ENCODE peak calls at places on chromosomes 5 and 9, in ten cellular contexts. J is mesenchymal stem cell; M is iPS DF 6.9; V is GM23248; H is OCI-LY7; U is thoracic aorta; Y is CD8-positive, alpha-beta memory T cell; S is heart left ventricle; K is AG04450; D is fibroblast of lung. L is an unnamed sample.

GRCh38 chr5:140072812-140073211 is 29.7 kb upstream of the NRG2 start:
- DNase-seq in H (no peak), U (no peak), J (no peak), M (no peak), K (no peak), V (no peak), S (no peak), Y (no peak), D (no peak), L (no peak)

GRCh38 chr5:58477760-58478159 is 13.5 kb upstream of the GAPT start:
- DNase-seq in D (no peak), S (no peak), U (no peak), J (no peak), H (peak; percentile 25), M (no peak), V (no peak), Y (no peak), K (no peak), L (no peak)

GRCh38 chr9:98536542-98537173 is 172.1 kb downstream of the GABBR2 start:
- DNase-seq in H (peak; percentile 5), K (no peak), V (no peak), M (peak; percentile 71), Y (no peak), S (no peak), U (no peak), J (no peak), D (no peak), L (no peak)

GRCh38 chr9:5231212-5231611 is at the start of gene INSL4:
- DNase-seq in J (no peak), U (no peak), K (no peak), V (peak; percentile 15), Y (no peak), D (no peak), H (no peak), S (no peak), M (no peak), L (no peak)

GRCh38 chr5:79193643-79194042 is 42.3 kb upstream of the JMY start:
- DNase-seq in J (no peak), S (no peak), Y (no peak), V (peak; percentile 57), U (no peak), H (no peak), D (peak; percentile 16), M (no peak), K (no peak), L (peak; percentile 41)

GRCh38 chr5:144333336-144333920 is 162.8 kb downstream of the KCTD16 start:
- DNase-seq in H (no peak), Y (no peak), J (no peak), K (no peak), S (no peak), U (no peak), M (no peak), V (peak; percentile 1), D (peak; percentile 3), L (no peak)

GRCh38 chr5:160450164-160450932 is 28.7 kb downstream of the PTTG1 start:
- DNase-seq in V (no peak), M (no peak), U (no peak), K (no peak), D (no peak), S (no peak), H (no peak), Y (no peak), J (no peak), L (no peak)

GRCh38 chr5:176157656-176158055 is 80.6 kb upstream of the SIMC1 start:
- DNase-seq in Y (no peak), U (no peak), K (no peak), J (no peak), M (no peak), V (peak; percentile 86), H (no peak), S (no peak), D (no peak), L (no peak)

GRCh38 chr5:151678146-151678545 is 8.6 kb downstream of the SPARC start:
- DNase-seq in J (peak; percentile 70), D (peak; percentile 31), K (no peak), Y (no peak), V (peak; percentile 88), M (no peak), S (peak; percentile 65), U (no peak), H (no peak), L (no peak)

GRCh38 chr9:24479696-24480095 is 66.0 kb downstream of the IZUMO3 start:
- DNase-seq in U (no peak), M (no peak), V (no peak), D (no peak), S (no peak), K (no peak), H (no peak), J (no peak), Y (no peak), L (no peak)

GRCh38 chr9:99387416-99387815 is 165.3 kb downstream of the SEC61B start:
- DNase-seq in V (no peak), H (no peak), M (no peak), J (no peak), D (no peak), S (no peak), Y (no peak), K (no peak), U (no peak), L (no peak)

DNA sequence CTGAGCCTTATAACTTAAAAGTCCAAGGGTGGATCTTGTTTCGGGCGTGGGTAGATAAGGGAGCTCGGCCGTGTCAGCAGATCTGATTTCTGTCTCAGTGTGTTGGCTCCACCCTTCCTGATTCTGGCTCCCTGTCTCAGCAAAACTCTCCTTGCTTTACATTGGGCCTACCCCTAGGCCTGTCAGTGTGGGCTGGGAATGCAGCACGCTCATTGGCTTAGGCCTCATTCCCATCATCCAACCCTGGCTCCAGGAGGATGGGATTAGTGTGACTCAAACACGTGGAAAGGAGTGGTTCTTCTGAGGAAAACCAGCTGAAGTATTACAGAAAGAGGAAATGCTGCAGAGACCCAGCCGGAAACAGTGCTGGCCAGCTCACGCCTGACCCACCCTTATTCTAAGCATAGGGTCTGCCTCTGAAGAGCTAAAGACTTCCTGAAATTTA is 59.9 kb downstream of the ZFAND5 start:
- DNase-seq in V (peak; percentile 92), U (peak; percentile 56), H (no peak), J (peak; percentile 97), D (peak; percentile 60), K (no peak), Y (no peak), S (peak; percentile 89), M (peak; percentile 54), L (peak; percentile 92)
- H3K4me3 ChIP-seq in V (peak overlapping the region; percentile 89), U (peak overlapping the region; percentile 41), H (no peak overlapping the region), J (peak overlapping the region; percentile 74), D (peak overlapping the region; percentile 49), K (no peak overlapping the region), Y (no peak overlapping the region), S (peak overlapping the region; percentile 50), M (no peak overlapping the region), L (peak overlapping the region; percentile 31)

GRCh38 chr5:150670961-150671337 is 9.9 kb downstream of the MYOZ3 start:
- DNase-seq in H (no peak), J (no peak), V (no peak), Y (no peak), M (no peak), K (no peak), U (no peak), S (no peak), D (no peak), L (no peak)

GRCh38 chr5:150671509-150672236 is 10.6 kb downstream of the MYOZ3 start:
- DNase-seq in S (peak; percentile 23), V (peak; percentile 39), M (no peak), K (no peak), H (no peak), D (no peak), Y (no peak), U (no peak), J (no peak), L (no peak)

GRCh38 chr5:150670275-150670960 is 9.4 kb downstream of the MYOZ3 start:
- DNase-seq in K (no peak), M (no peak), Y (no peak), U (no peak), S (no peak), H (no peak), V (no peak), D (no peak), J (peak; percentile 19), L (no peak)

GRCh38 chr5:150672884-150673275 is 11.8 kb downstream of the MYOZ3 start:
- DNase-seq in J (no peak), H (no peak), D (no peak), S (no peak), V (no peak), M (no peak), Y (no peak), U (no peak), K (no peak), L (no peak)

DNA sequence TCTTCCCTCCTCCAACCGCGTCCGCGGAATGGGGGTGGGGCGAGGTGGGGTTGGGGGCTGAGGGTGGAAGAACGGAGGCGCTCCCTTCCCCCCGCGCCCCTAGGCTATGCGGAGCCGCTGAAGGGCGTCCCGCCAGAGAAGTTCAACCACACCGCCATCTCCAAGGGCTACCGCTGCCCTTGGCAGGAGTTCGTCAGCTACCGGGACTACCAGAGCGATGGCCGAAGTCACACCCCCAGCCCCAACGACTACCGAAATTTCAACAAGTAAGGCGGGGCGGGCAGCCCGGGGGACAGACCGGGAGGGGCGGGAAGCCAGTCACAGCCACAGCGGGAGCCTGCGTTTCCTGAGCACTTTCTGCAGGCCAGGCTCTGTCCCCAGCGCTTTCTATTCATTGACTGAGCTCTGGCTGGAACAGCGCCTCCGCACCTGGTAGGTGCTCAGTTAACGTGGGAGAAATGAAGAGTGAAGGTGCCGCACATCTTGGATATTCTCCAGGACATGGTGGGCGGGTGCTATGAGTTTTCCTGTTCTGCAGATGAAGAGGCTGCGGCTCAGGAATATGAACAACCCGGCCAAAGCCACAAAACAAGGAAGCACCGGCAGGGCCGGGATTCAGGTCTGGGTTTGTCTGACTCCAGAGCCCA is 11.3 kb downstream of the MYOZ3 start:
- DNase-seq in M (no peak), K (no peak), H (no peak), U (no peak), J (peak; percentile 50), V (peak; percentile 56), Y (no peak), S (peak; percentile 59), D (no peak), L (peak; percentile 53)
- H3K4me3 ChIP-seq in M (peak overlapping the region; percentile 62), K (peak overlapping the region; percentile 62), H (no peak overlapping the region), U (peak overlapping the region; percentile 73), J (peak overlapping the region; percentile 80), V (peak overlapping the region; percentile 65), Y (peak overlapping the region; percentile 51), S (peak overlapping the region; percentile 65), D (peak overlapping the region; percentile 51), L (peak overlapping the region; percentile 46)

DNA sequence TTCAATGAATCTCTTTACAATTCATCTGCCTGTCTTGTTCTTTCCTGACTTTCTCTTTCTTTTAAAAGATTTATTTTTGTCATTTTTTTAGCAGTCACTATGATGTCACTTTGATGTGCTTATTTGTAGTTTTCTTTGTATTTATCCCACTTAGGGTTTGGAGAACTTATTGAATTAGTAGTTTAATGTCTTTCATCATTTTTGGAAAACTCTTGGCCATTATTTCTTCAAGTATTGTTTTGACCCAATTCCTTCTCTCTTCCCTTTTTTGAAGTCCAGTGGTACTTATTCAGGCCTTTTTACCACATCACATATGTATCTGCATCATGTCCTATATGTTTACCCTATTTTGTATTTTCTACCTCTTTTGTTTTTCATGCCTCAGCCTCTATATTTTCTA is 48.9 kb upstream of the CCDC112 start:
- DNase-seq in H (no peak), Y (no peak), M (no peak), U (no peak), K (no peak), J (no peak), S (no peak), D (no peak), V (no peak), L (no peak)
- H3K4me3 ChIP-seq in H (no peak overlapping the region), Y (no peak overlapping the region), M (no peak overlapping the region), U (no peak overlapping the region), K (no peak overlapping the region), J (no peak overlapping the region), S (no peak overlapping the region), D (no peak overlapping the region), V (no peak overlapping the region), L (no peak overlapping the region)

GRCh38 chr9:127557998-127558546 is 54.0 kb upstream of the STXBP1 start:
- DNase-seq in M (no peak), J (no peak), S (no peak), V (no peak), K (no peak), D (peak; percentile 72), U (no peak), Y (no peak), H (no peak), L (no peak)
- H3K4me3 ChIP-seq in M (no peak overlapping the region), J (peak overlapping the region; percentile 62), S (no peak overlapping the region), V (peak overlapping the region; percentile 41), K (peak overlapping the region; percentile 20), D (no peak overlapping the region), U (no peak overlapping the region), Y (peak overlapping the region; percentile 59), H (no peak overlapping the region), L (no peak overlapping the region)

L was measured in uterus.